ENCODE peak calls at places on chromosomes 7 and 10, in eight cellular contexts. One of them, this sample, is unnamed. For H3K4me1, the result is how much of the 10 kb centered on the place peaks cover.

GRCh38 chr10:132297521-132297920 is 10.2 kb downstream of the STK32C start:
- DNase-seq in GM23338: peak
- DNase-seq in stomach: no peak
- DNase-seq in spleen: no peak
- DNase-seq in K562: no peak
- DNase-seq in esophagus muscularis mucosa: no peak
- DNase-seq in breast epithelium: no peak
- DNase-seq in HCT116: no peak
- DNase-seq in this sample: no peak

GRCh38 chr10:128324058-128324457 is 197.8 kb upstream of the MKI67 start:
- DNase-seq in spleen: no peak
- DNase-seq in esophagus muscularis mucosa: peak
- DNase-seq in K562: peak
- DNase-seq in HCT116: no peak
- DNase-seq in GM23338: peak
- DNase-seq in stomach: no peak
- DNase-seq in breast epithelium: no peak
- DNase-seq in this sample: no peak

GRCh38 chr7:75928600-75928939 is 13.6 kb downstream of the POR start:
- DNase-seq in K562: no peak
- DNase-seq in HCT116: no peak
- DNase-seq in breast epithelium: no peak
- DNase-seq in spleen: no peak
- DNase-seq in esophagus muscularis mucosa: no peak
- DNase-seq in stomach: no peak
- DNase-seq in GM23338: no peak
- DNase-seq in this sample: no peak

GRCh38 chr10:31341552-31341951 is 22.5 kb downstream of the ZEB1 start:
- DNase-seq in K562: no peak
- DNase-seq in HCT116: no peak
- DNase-seq in esophagus muscularis mucosa: no peak
- DNase-seq in breast epithelium: no peak
- DNase-seq in spleen: no peak
- DNase-seq in stomach: no peak
- DNase-seq in GM23338: no peak
- DNase-seq in this sample: no peak

GRCh38 chr10:28906934-28907333 is 229.6 kb downstream of the BAMBI start:
- DNase-seq in HCT116: no peak
- DNase-seq in GM23338: no peak
- DNase-seq in esophagus muscularis mucosa: no peak
- DNase-seq in K562: no peak
- DNase-seq in breast epithelium: no peak
- DNase-seq in stomach: no peak
- DNase-seq in spleen: no peak
- DNase-seq in this sample: no peak

GRCh38 chr7:106289848-106290247 is 5.1 kb upstream of the NAMPT start:
- DNase-seq in HCT116: no peak
- DNase-seq in stomach: no peak
- DNase-seq in GM23338: no peak
- DNase-seq in K562: no peak
- DNase-seq in spleen: no peak
- DNase-seq in breast epithelium: no peak
- DNase-seq in esophagus muscularis mucosa: no peak
- DNase-seq in this sample: no peak

GRCh38 chr10:95569368-95569767 is 8.2 kb upstream of the SORBS1 start:
- DNase-seq in esophagus muscularis mucosa: no peak
- DNase-seq in HCT116: no peak
- DNase-seq in breast epithelium: no peak
- DNase-seq in stomach: no peak
- DNase-seq in spleen: no peak
- DNase-seq in GM23338: no peak
- DNase-seq in K562: no peak
- DNase-seq in this sample: no peak

GRCh38 chr7:780056-780455 is 52.2 kb upstream of the SUN1 start:
- DNase-seq in esophagus muscularis mucosa: no peak
- DNase-seq in stomach: no peak
- DNase-seq in HCT116: no peak
- DNase-seq in breast epithelium: no peak
- DNase-seq in spleen: no peak
- DNase-seq in K562: no peak
- DNase-seq in GM23338: no peak
- DNase-seq in this sample: peak

GRCh38 chr7:17640730-17641377 is 299.4 kb downstream of the SNX13 start:
- DNase-seq in GM23338: peak
- DNase-seq in spleen: no peak
- DNase-seq in breast epithelium: no peak
- DNase-seq in stomach: no peak
- DNase-seq in K562: peak
- DNase-seq in HCT116: peak
- DNase-seq in esophagus muscularis mucosa: no peak
- DNase-seq in this sample: no peak

GRCh38 chr7:103689262-103689661 is 243.3 kb upstream of the SLC26A5 start:
- DNase-seq in esophagus muscularis mucosa: no peak
- DNase-seq in K562: no peak
- DNase-seq in spleen: no peak
- DNase-seq in stomach: no peak
- DNase-seq in breast epithelium: no peak
- DNase-seq in GM23338: no peak
- DNase-seq in HCT116: no peak
- DNase-seq in this sample: no peak

GRCh38 chr10:116127296-116127695 is 145.7 kb downstream of the GFRA1 start:
- DNase-seq in esophagus muscularis mucosa: peak
- DNase-seq in GM23338: no peak
- DNase-seq in breast epithelium: no peak
- DNase-seq in K562: no peak
- DNase-seq in HCT116: no peak
- DNase-seq in stomach: no peak
- DNase-seq in spleen: no peak
- DNase-seq in this sample: no peak

GRCh38 chr7:25795824-25796235 is 356.2 kb upstream of the NFE2L3 start:
- DNase-seq in stomach: no peak
- DNase-seq in esophagus muscularis mucosa: no peak
- DNase-seq in GM23338: no peak
- DNase-seq in spleen: no peak
- DNase-seq in HCT116: no peak
- DNase-seq in K562: no peak
- DNase-seq in breast epithelium: no peak
- DNase-seq in this sample: no peak

GRCh38 chr7:36308031-36308430 is 81.6 kb upstream of the ANLN start:
- DNase-seq in HCT116: no peak
- DNase-seq in spleen: no peak
- DNase-seq in stomach: peak
- DNase-seq in esophagus muscularis mucosa: no peak
- DNase-seq in GM23338: no peak
- DNase-seq in K562: no peak
- DNase-seq in breast epithelium: no peak
- DNase-seq in this sample: no peak

GRCh38 chr7:22255342-22255741 is 101.6 kb downstream of the RAPGEF5 start:
- DNase-seq in K562: no peak
- DNase-seq in spleen: no peak
- DNase-seq in GM23338: no peak
- DNase-seq in breast epithelium: no peak
- DNase-seq in stomach: no peak
- DNase-seq in HCT116: no peak
- DNase-seq in esophagus muscularis mucosa: no peak
- DNase-seq in this sample: no peak

GRCh38 chr7:104267701-104268368 is 60.0 kb upstream of the ORC5 start:
- DNase-seq in spleen: no peak
- DNase-seq in stomach: no peak
- DNase-seq in K562: no peak
- DNase-seq in breast epithelium: no peak
- DNase-seq in HCT116: no peak
- DNase-seq in esophagus muscularis mucosa: no peak
- DNase-seq in GM23338: peak
- DNase-seq in this sample: no peak

GRCh38 chr7:137953043-137953691 is 48.7 kb downstream of the CREB3L2 start:
- DNase-seq in spleen: no peak
- DNase-seq in stomach: no peak
- DNase-seq in K562: no peak
- DNase-seq in GM23338: peak
- DNase-seq in breast epithelium: no peak
- DNase-seq in esophagus muscularis mucosa: no peak
- DNase-seq in HCT116: no peak
- DNase-seq in this sample: no peak

GRCh38 chr7:75813781-75814236 is at the start of gene CCL24:
- DNase-seq in GM23338: no peak
- DNase-seq in K562: peak
- DNase-seq in stomach: no peak
- DNase-seq in breast epithelium: no peak
- DNase-seq in spleen: no peak
- DNase-seq in HCT116: no peak
- DNase-seq in esophagus muscularis mucosa: no peak
- DNase-seq in this sample: no peak

GRCh38 chr7:34430456-34430855 is 227.6 kb upstream of the NPSR1 start:
- DNase-seq in K562: no peak
- DNase-seq in spleen: no peak
- DNase-seq in breast epithelium: no peak
- DNase-seq in GM23338: peak
- DNase-seq in HCT116: peak
- DNase-seq in stomach: no peak
- DNase-seq in esophagus muscularis mucosa: no peak
- DNase-seq in this sample: no peak

GRCh38 chr10:117967149-117967548 is 79.6 kb downstream of the RAB11FIP2 start:
- DNase-seq in spleen: no peak
- DNase-seq in GM23338: no peak
- DNase-seq in K562: no peak
- DNase-seq in breast epithelium: no peak
- DNase-seq in stomach: no peak
- DNase-seq in HCT116: no peak
- DNase-seq in esophagus muscularis mucosa: no peak
- DNase-seq in this sample: no peak

GRCh38 chr10:43128958-43129706 is 9.1 kb upstream of the CSGALNACT2 start:
- DNase-seq in esophagus muscularis mucosa: peak
- DNase-seq in breast epithelium: peak
- DNase-seq in K562: peak
- DNase-seq in spleen: peak
- DNase-seq in stomach: peak
- DNase-seq in HCT116: peak
- DNase-seq in GM23338: no peak
- DNase-seq in this sample: no peak

GRCh38 chr10:35640474-35640873 is 1.6 kb downstream of the FZD8 start:
- DNase-seq in esophagus muscularis mucosa: no peak
- DNase-seq in HCT116: no peak
- DNase-seq in breast epithelium: peak
- DNase-seq in spleen: peak
- DNase-seq in K562: peak
- DNase-seq in GM23338: peak
- DNase-seq in stomach: peak
- DNase-seq in this sample: peak

GRCh38 chr7:6479067-6479466 is 31.3 kb upstream of the DAGLB start:
- DNase-seq in K562: no peak
- DNase-seq in breast epithelium: no peak
- DNase-seq in spleen: no peak
- DNase-seq in stomach: no peak
- DNase-seq in esophagus muscularis mucosa: no peak
- DNase-seq in HCT116: no peak
- DNase-seq in GM23338: no peak
- DNase-seq in this sample: no peak

GRCh38 chr10:62082729-62083412 is 181.4 kb downstream of the ARID5B start:
- DNase-seq in breast epithelium: no peak
- DNase-seq in esophagus muscularis mucosa: no peak
- DNase-seq in HCT116: no peak
- DNase-seq in GM23338: no peak
- DNase-seq in stomach: no peak
- DNase-seq in spleen: no peak
- DNase-seq in K562: no peak
- DNase-seq in this sample: no peak
- H3K4me1 ChIP-seq in breast epithelium: under half
- H3K4me1 ChIP-seq in esophagus muscularis mucosa: half or more
- H3K4me1 ChIP-seq in HCT116: under half
- H3K4me1 ChIP-seq in GM23338: under half
- H3K4me1 ChIP-seq in stomach: under half
- H3K4me1 ChIP-seq in spleen: half or more
- H3K4me1 ChIP-seq in K562: under half
- H3K4me1 ChIP-seq in this sample: under half

GRCh38 chr7:46880508-46881196 is 701.3 kb downstream of the TNS3 start:
- DNase-seq in K562: no peak
- DNase-seq in stomach: no peak
- DNase-seq in esophagus muscularis mucosa: peak
- DNase-seq in HCT116: no peak
- DNase-seq in spleen: no peak
- DNase-seq in breast epithelium: no peak
- DNase-seq in GM23338: no peak
- DNase-seq in this sample: no peak
- H3K27ac ChIP-seq in K562: no peak
- H3K27ac ChIP-seq in stomach: no peak
- H3K27ac ChIP-seq in esophagus muscularis mucosa: no peak
- H3K27ac ChIP-seq in HCT116: no peak
- H3K27ac ChIP-seq in spleen: no peak
- H3K27ac ChIP-seq in breast epithelium: no peak
- H3K27ac ChIP-seq in GM23338: no peak
- H3K27ac ChIP-seq in this sample: no peak

DNA sequence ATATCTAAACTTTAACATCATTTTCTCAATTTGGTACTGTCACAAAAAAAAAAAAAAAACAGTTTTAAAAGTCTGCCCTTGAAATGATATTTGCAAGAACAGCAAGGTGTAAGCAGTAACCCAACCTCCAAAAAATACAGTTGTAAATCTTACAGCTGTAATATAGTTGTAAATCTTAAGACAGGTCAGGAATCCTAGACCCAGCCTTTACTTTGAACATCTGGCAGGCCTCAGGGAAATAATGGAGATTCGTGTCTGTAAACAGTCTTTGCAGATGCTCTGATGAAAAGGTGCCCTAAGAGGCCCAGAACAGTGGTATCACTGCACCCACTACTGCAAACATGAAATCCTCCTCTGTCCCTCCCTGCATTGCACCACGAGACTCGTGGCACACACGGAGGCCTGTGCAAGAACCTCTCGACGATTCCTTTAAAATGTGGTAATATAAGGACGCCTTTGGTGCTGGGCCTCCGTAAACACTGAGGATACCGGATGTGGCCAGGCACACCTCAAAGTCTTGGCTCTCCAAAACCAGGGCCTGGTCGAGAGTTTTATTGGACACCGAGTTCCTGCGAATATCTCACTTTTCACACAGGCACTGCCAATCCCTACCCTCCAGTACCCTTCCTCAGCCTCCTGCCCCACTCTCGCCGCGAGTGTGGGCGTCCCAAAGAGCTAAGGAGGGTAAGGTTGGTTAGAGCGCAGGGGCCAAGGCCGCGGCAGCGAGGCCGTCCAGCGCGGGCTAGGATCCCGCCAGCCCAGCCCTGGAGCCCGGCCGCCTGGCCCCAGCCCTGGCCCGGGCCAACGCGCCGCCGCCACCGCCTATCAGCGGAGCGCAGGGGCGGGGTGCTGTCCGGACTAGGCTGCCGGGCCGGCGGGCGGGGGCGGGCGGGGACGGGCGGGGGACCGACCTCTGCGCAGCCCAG is 475 bp upstream of the REEP3 start:
- DNase-seq in GM23338: peak
- DNase-seq in breast epithelium: peak
- DNase-seq in HCT116: peak
- DNase-seq in stomach: peak
- DNase-seq in K562: peak
- DNase-seq in spleen: no peak
- DNase-seq in esophagus muscularis mucosa: no peak
- DNase-seq in this sample: no peak
- TF ChIP-seq POLR2AphosphoS5 in GM23338: peak
- TF ChIP-seq POLR2AphosphoS5 in breast epithelium: peak
- TF ChIP-seq POLR2AphosphoS5 in HCT116: peak
- TF ChIP-seq POLR2AphosphoS5 in stomach: no peak
- TF ChIP-seq POLR2AphosphoS5 in K562: no peak
- TF ChIP-seq POLR2AphosphoS5 in spleen: no peak
- TF ChIP-seq POLR2AphosphoS5 in esophagus muscularis mucosa: no peak
- TF ChIP-seq POLR2AphosphoS5 in this sample: peak

GRCh38 chr10:22621726-22622125 is 92.7 kb downstream of the PIP4K2A start:
- DNase-seq in K562: no peak
- DNase-seq in stomach: no peak
- DNase-seq in HCT116: no peak
- DNase-seq in breast epithelium: no peak
- DNase-seq in GM23338: no peak
- DNase-seq in spleen: no peak
- DNase-seq in esophagus muscularis mucosa: no peak
- DNase-seq in this sample: no peak
- H3K4me1 ChIP-seq in K562: under half
- H3K4me1 ChIP-seq in stomach: under half
- H3K4me1 ChIP-seq in HCT116: half or more
- H3K4me1 ChIP-seq in breast epithelium: under half
- H3K4me1 ChIP-seq in GM23338: half or more
- H3K4me1 ChIP-seq in spleen: half or more
- H3K4me1 ChIP-seq in esophagus muscularis mucosa: half or more
- H3K4me1 ChIP-seq in this sample: half or more